ENCODE peak calls at places on chromosomes 5 and 9, in ten cellular contexts. E is AG04450, H is endothelial cell of umbilical vein, R is AG08395, K is iPS-NIHi11, Z is NCI-H2171, M is A172, S is HFF-Myc, F is heart left ventricle, T is AG10803. V is an unnamed sample.

GRCh38 chr5:1104327-1105006 is 7.4 kb downstream of the SLC12A7 start:
- DNase-seq in M (no peak), F (no peak), E (no peak), K (no peak), T (no peak), H (no peak), Z (no peak), S (no peak), R (no peak), V (no peak)

GRCh38 chr9:92328225-92328624 is 2.5 kb downstream of the CENPP start:
- DNase-seq in H (peak), F (no peak), K (no peak), S (peak), E (peak), T (peak), M (peak), Z (peak), R (peak), V (peak)

GRCh38 chr5:178340637-178341036 is 108.0 kb upstream of the PHYKPL start:
- DNase-seq in F (no peak), H (no peak), R (no peak), T (no peak), M (no peak), E (no peak), K (no peak), S (no peak), Z (no peak), V (no peak)

GRCh38 chr9:23683021-23683431 is 143.0 kb downstream of the ELAVL2 start:
- DNase-seq in F (no peak), M (peak), T (no peak), Z (no peak), E (no peak), H (peak), R (peak), S (no peak), K (no peak), V (no peak)

GRCh38 chr9:5843450-5844249 is 10.7 kb upstream of the ERMP1 start:
- DNase-seq in E (no peak), Z (no peak), F (no peak), H (peak), S (peak), K (no peak), M (peak), T (no peak), R (peak), V (no peak)

GRCh38 chr5:40879163-40879942 is 29.9 kb upstream of the C7 start:
- DNase-seq in R (peak), M (peak), T (peak), F (no peak), H (peak), Z (peak), E (no peak), S (no peak), K (peak), V (peak)

GRCh38 chr5:157535042-157535865 is 40.3 kb downstream of the ADAM19 start:
- DNase-seq in S (no peak), E (no peak), M (no peak), H (no peak), K (no peak), F (no peak), R (no peak), Z (no peak), T (no peak), V (no peak)

GRCh38 chr9:80320916-80321315 is 749.2 kb downstream of the TLE4 start:
- DNase-seq in T (no peak), E (no peak), H (no peak), F (no peak), S (no peak), M (peak), R (no peak), Z (no peak), K (no peak), V (peak)

GRCh38 chr5:168042284-168043080 is 249.0 kb upstream of the WWC1 start:
- DNase-seq in T (no peak), E (no peak), S (no peak), M (no peak), Z (no peak), K (no peak), R (no peak), F (no peak), H (no peak), V (no peak)

GRCh38 chr9:131095666-131096489 is 453 bp upstream of the AIF1L start:
- DNase-seq in T (no peak), H (peak), Z (peak), M (no peak), S (no peak), R (peak), K (peak), E (no peak), F (peak), V (no peak)